ENCODE peak calls at places on chromosomes 11 and 22, in eight cellular contexts. D, V, T, O, E, C, W and U are unnamed samples.

GRCh38 chr11:71404209-71404608 is 44.0 kb downstream of the DHCR7 start:
- DNase-seq in T (no peak), O (no peak), V (no peak), C (no peak), D (no peak), W (no peak), E (no peak), U (no peak)

GRCh38 chr11:93542753-93543246 is 391 bp downstream of the SMCO4 start:
- DNase-seq in C (no peak), O (no peak), V (peak), E (no peak), W (no peak), D (peak), T (peak), U (no peak)

GRCh38 chr11:64643927-64644326 is 52.9 kb downstream of the SLC22A12 start:
- DNase-seq in O (no peak), C (no peak), W (no peak), D (no peak), V (no peak), T (no peak), E (no peak), U (no peak)

GRCh38 chr22:35638408-35638807 is 9.8 kb upstream of the APOL6 start:
- DNase-seq in C (peak), O (peak), T (peak), W (no peak), D (peak), E (no peak), V (peak), U (peak)

GRCh38 chr11:115642660-115643059 is 138.4 kb upstream of the CADM1 start:
- DNase-seq in W (no peak), O (no peak), E (no peak), T (no peak), V (no peak), C (no peak), D (no peak), U (no peak)

GRCh38 chr22:49240016-49240380 is 587.7 kb downstream of the BRD1 start:
- DNase-seq in C (no peak), T (no peak), W (no peak), E (no peak), D (peak), O (no peak), V (no peak), U (no peak)

GRCh38 chr11:111777094-111778046 is 11.2 kb upstream of the PPP2R1B start:
- DNase-seq in O (peak), W (peak), E (peak), V (no peak), T (no peak), C (peak), D (no peak), U (peak)

GRCh38 chr11:134466909-134467567 is 55.0 kb upstream of the B3GAT1 start:
- DNase-seq in W (no peak), C (no peak), O (no peak), E (no peak), D (no peak), T (no peak), V (no peak), U (no peak)

GRCh38 chr11:3213659-3214419 is 4.8 kb downstream of the MRGPRG start:
- DNase-seq in C (no peak), O (no peak), V (peak), T (peak), W (no peak), D (peak), E (no peak), U (no peak)

GRCh38 chr22:47213571-47214230 is 451.3 kb downstream of the TBC1D22A start:
- DNase-seq in T (no peak), C (no peak), O (peak), W (peak), D (no peak), E (peak), V (no peak), U (peak)

GRCh38 chr22:46297151-46297819 is 615 bp downstream of the GTSE1 start:
- DNase-seq in V (peak), C (peak), O (peak), T (no peak), E (peak), W (peak), D (no peak), U (peak)

GRCh38 chr11:115843685-115844084 is 339.5 kb upstream of the CADM1 start:
- DNase-seq in T (no peak), C (no peak), O (no peak), D (no peak), V (no peak), E (no peak), W (no peak), U (no peak)

GRCh38 chr11:133896642-133897330 is 51.5 kb upstream of the SPATA19 start:
- DNase-seq in T (no peak), E (no peak), V (no peak), C (no peak), D (no peak), W (no peak), O (no peak), U (no peak)

GRCh38 chr11:10902756-10903155 is 44.9 kb upstream of the ZBED5 start:
- DNase-seq in C (no peak), D (no peak), V (no peak), W (no peak), T (no peak), E (no peak), O (no peak), U (no peak)

GRCh38 chr11:101346591-101346990 is 217.0 kb upstream of the PGR start:
- DNase-seq in E (no peak), D (no peak), O (no peak), W (no peak), C (no peak), V (no peak), T (no peak), U (peak)

GRCh38 chr11:6635082-6635932 is 16.1 kb upstream of the TPP1 start:
- DNase-seq in C (peak), T (peak), V (peak), D (peak), O (peak), E (no peak), W (no peak), U (peak)

DNA sequence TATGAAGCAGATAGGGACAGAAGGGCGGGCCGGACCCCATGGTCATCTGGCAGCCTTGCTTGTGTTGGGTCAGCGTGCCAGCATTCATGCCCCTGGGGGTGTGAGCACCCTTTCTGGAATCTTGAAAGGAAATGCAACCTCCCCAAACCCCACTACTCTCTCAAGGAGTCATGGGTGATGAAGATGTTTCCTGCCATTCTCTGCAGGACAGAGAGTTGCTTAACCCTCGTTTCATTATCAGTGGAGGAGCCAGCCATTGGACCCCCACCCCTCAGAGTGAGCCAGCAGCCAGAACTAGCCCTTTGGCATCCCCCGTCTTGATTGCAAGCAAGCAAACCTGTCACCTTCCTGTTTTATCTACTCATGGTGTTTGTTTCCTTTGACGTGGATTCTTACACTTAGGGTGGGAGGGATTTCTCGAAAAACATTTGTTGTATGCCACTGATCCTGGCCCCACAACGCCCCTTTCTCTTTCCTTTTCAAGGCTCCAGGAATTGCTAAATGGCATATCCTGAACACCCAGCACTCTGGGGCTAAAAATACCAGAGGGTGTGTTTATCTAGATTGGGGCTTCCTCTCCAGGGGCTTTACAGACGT is 258.3 kb downstream of the ETS1 start:
- DNase-seq in O (no peak), C (peak), E (no peak), V (peak), T (no peak), W (no peak), D (peak), U (peak)
- H3K4me3 ChIP-seq in O (no peak), C (no peak), E (no peak), V (no peak), T (no peak), W (no peak), D (no peak), U (no peak)

DNA sequence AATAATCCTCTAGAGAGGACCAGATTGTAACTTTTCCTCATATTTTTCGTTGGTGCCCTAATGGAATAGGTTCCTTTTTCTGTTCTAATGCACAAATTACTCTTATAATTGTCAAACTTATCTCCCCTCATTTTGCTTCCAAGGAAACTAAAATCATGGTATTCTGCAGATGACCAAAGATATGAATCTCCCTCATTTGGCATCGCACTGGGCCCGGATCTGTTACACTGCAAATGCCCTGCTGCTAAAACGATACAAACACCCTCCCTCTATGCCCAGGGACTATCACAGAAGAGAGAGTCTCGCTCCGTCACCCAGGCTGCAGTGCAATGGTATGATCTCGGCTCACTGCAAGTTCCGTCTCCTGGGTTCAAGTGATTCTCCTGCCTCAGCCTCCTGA is 7.6 kb downstream of the KLHDC7B start:
- DNase-seq in V (no peak), C (no peak), T (no peak), W (no peak), D (no peak), O (no peak), E (no peak), U (no peak)
- TF ChIP-seq CTCF in V (no peak), C (no peak), T (no peak), W (no peak), D (no peak), O (no peak), E (no peak), U (no peak)

GRCh38 chr11:705646-706438 is at the start of gene EPS8L2:
- DNase-seq in W (no peak), O (no peak), V (peak), D (peak), C (no peak), T (peak), E (no peak), U (no peak)
- H3K4me3 ChIP-seq in W (no peak), O (peak), V (peak), D (peak), C (peak), T (peak), E (peak), U (peak)

GRCh38 chr11:16764888-16765287 is 26.4 kb downstream of the C11orf58 start:
- DNase-seq in E (no peak), C (no peak), V (no peak), T (no peak), W (no peak), O (no peak), D (no peak), U (no peak)

GRCh38 chr11:16759857-16760256 is 21.4 kb downstream of the C11orf58 start:
- DNase-seq in D (no peak), T (no peak), E (no peak), C (no peak), V (no peak), O (peak), W (no peak), U (peak)

GRCh38 chr11:16767137-16767536 is 28.7 kb downstream of the C11orf58 start:
- DNase-seq in W (no peak), C (no peak), E (no peak), O (no peak), V (no peak), T (no peak), D (no peak), U (no peak)

GRCh38 chr11:16767957-16768356 is 29.5 kb downstream of the C11orf58 start:
- DNase-seq in O (no peak), C (no peak), V (no peak), E (no peak), T (no peak), W (no peak), D (no peak), U (no peak)

DNA sequence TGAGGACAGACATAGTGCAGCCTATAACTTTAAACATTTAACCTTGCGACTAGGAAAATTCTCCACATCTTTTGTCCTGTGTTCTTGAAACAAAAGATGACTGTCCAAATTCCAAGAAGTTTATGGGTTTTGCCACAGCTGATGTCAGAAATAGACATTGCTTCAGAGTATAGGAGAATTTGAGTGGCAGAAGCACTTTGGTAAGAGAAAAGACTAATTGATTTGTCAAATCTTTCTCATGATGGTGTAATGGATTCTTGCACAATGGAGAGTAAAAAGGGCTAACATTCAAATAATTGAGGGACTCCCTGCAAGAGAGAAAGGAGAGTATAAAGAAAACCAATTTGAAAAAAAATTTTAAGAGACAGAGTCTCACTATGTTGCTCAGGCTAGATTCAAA is 25.3 kb downstream of the C11orf58 start:
- DNase-seq in C (no peak), E (no peak), O (no peak), D (no peak), T (no peak), V (no peak), W (no peak), U (no peak)
- TF ChIP-seq CTCF in C (no peak), E (no peak), O (no peak), D (no peak), T (no peak), V (no peak), W (no peak), U (no peak)

DNA sequence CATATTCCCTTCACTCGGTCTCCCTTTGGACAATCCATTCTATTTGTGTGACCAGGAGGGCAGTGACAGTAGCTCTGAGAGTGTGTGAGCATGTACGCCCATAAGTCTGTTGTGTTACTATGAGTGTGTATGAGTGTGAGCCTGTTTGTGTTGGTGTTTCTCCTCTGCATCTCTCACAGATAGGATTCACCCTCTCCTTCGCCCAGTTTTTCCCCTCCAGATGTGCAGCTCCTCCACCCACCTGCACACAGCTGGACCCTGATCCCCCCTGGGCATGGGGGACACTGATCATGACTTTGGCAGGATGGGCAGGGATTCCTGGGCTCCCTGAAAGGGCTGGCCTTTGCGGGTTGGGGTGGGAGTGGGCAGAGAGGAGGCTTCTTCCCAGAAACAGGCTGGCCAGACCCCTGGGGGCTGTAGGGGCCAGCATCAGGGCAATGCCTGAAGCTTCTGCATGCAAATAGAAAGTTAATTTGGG is 14.5 kb downstream of the PHLDB1 start:
- DNase-seq in C (no peak), W (no peak), D (peak), V (no peak), E (no peak), T (no peak), O (no peak), U (no peak)
- H3K4me3 ChIP-seq in C (no peak), W (no peak), D (peak), V (no peak), E (peak), T (peak), O (peak), U (peak)

DNA sequence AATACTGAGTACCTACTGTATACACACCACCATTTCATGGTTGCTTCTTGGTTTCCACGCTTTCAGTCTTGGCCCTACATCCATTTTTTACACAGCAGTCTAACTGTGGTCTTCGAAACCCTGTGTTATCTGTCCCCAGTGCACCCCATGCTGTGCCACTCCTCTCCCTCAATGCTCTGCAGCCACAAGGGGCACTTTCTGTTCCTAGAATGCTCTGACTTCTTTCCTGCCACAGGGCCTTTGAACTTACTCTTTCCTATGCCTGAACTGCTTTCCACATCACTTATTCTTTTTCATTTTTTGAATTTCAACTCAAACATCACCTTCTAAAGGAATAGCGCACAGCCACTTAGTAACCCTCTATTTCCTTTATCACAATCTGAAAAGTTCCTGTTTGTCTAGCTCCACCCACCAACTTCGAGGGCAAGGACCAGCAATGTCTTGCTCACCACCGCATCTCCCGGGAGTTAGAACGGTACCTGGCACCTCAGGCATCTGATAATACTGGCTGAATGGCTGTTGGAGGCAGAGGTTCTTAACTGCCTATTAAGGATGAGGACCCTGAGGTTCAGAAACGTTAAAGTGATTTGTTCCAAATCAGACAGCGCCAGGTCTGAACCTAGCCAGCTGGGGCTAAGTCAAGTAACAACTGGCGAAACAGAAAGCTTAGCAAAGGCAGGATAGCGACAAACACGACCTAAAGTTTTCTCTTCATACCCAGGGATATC is 568 bp downstream of the ALG8 start:
- DNase-seq in C (no peak), V (no peak), E (peak), W (peak), D (no peak), O (peak), T (no peak), U (peak)
- TF ChIP-seq CTCF in C (no peak), V (no peak), E (peak), W (peak), D (no peak), O (peak), T (no peak), U (no peak)

DNA sequence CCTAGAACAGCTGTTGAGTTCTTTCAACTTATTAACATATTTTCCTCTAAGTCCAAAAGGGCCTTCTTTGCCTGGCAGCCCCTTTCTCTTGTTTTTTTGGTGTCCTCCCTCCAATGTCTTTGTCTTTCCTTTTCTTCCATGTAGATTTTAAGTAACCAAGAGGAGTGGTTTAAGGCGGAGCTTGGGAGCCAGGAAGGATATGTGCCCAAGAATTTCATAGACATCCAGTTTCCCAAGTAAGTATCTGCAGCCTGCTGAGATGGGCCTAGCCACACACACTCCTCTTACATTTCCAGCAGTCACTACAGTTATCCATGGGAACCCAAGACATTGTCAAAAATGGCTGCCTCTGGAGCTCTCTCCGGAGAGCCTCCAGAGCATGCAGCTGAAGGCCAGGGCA is 4.5 kb upstream of the TMA7B start:
- DNase-seq in T (no peak), C (no peak), W (no peak), V (no peak), O (peak), D (no peak), E (no peak), U (no peak)
- H3K4me3 ChIP-seq in T (no peak), C (no peak), W (no peak), V (no peak), O (no peak), D (no peak), E (no peak), U (no peak)

DNA sequence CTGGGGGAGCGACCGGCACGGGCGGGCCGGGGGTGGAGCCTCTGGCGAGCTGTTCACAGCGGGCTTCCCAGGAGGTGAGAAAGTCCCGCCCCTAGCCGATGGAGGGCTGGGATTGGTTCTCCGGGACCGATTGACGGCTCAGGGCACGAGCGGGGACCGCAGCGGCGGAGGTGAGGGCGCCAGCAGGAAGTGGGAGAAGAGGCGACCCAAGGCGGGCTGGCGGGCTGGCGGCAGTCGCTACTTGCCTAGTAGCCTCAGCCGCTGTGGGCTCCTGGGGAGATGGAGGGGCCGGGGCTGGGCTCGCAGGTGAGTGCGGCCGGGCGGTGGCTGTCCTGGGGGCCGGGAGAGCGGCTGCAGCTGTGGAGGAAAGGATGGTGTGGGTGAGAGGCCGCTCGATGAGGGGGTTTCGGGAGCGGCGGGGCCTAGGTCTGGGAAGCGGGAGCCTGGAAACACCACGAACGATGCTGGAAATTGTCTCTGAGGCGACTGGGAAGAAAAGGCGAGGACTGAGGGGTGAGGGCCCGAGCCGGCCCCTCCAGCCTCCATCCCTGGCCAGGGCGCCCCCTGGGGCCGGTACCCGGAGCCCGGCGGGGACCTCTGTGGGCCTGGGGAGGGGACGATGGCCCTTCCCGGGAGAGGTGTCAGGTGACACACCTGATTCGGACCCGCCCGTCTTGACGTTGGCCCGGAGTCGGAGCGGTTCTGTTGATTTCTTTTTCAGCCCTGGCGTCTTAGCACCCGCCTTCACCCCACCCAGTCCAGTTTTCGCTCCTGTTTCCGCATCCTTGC is at the start of gene ZDHHC13:
- DNase-seq in C (peak), E (peak), T (peak), D (peak), O (peak), W (peak), V (peak), U (peak)
- TF ChIP-seq CTCF in C (no peak), E (peak), T (peak), D (peak), O (peak), W (peak), V (no peak), U (peak)